ENCODE peak calls at places on chromosomes 3 and 15, in five cellular contexts. Q, M, H, N and T are unnamed samples. For H3K36me3, the result is how much of the 10 kb centered on the place peaks cover.

GRCh38 chr3:63955036-63955650 is 43.0 kb upstream of the SCAANT1 start:
- ATAC-seq in M (no peak), H (peak), Q (no peak), N (no peak), T (no peak)

GRCh38 chr3:30544811-30545210 is 61.6 kb upstream of the TGFBR2 start:
- ATAC-seq in Q (peak), M (no peak), H (peak), N (no peak), T (peak)

GRCh38 chr3:157626817-157627216 is 123.6 kb upstream of the VEPH1 start:
- ATAC-seq in H (no peak), Q (no peak), M (no peak), N (no peak), T (no peak)

GRCh38 chr3:19972056-19972455 is 25.2 kb downstream of the RAB5A start:
- ATAC-seq in N (no peak), M (no peak), Q (peak), H (no peak), T (no peak)

GRCh38 chr3:89472101-89472500 is 364.7 kb downstream of the EPHA3 start:
- ATAC-seq in Q (no peak), M (no peak), H (no peak), N (no peak), T (no peak)

GRCh38 chr3:187989458-187990153 is 164.4 kb upstream of the LPP start:
- ATAC-seq in H (no peak), M (no peak), N (no peak), Q (no peak), T (no peak)

GRCh38 chr3:150784747-150785125 is 21.8 kb upstream of the SIAH2 start:
- ATAC-seq in H (no peak), M (no peak), N (no peak), Q (no peak), T (no peak)

GRCh38 chr15:63372018-63372705 is 9.5 kb downstream of the CA12 start:
- ATAC-seq in M (no peak), N (no peak), Q (peak), H (no peak), T (peak)

GRCh38 chr15:100020614-100021013 is 287.4 kb upstream of the LYSMD4 start:
- ATAC-seq in N (no peak), M (no peak), Q (no peak), H (no peak), T (no peak)

GRCh38 chr15:33292718-33293307 is 18.0 kb upstream of the RYR3 start:
- ATAC-seq in N (peak), H (no peak), Q (peak), M (peak), T (peak)

GRCh38 chr3:87674397-87675161 is 384.2 kb downstream of the CGGBP1 start:
- ATAC-seq in Q (no peak), H (no peak), M (no peak), N (peak), T (no peak)

GRCh38 chr3:149657796-149658443 is at the start of gene WWTR1:
- ATAC-seq in N (peak), Q (peak), M (peak), H (peak), T (peak)

GRCh38 chr3:134485075-134485536 is 679 bp downstream of the ANAPC13 start:
- ATAC-seq in N (peak), H (no peak), Q (peak), M (peak), T (no peak)

GRCh38 chr15:58678683-58679082 is 70.8 kb downstream of the ADAM10 start:
- ATAC-seq in N (no peak), Q (no peak), M (no peak), H (no peak), T (no peak)

GRCh38 chr3:57958642-57959406 is 49.4 kb upstream of the FLNB start:
- ATAC-seq in M (no peak), Q (no peak), H (no peak), N (peak), T (peak)

GRCh38 chr15:48905870-48906269 is 27.9 kb downstream of the EID1 start:
- ATAC-seq in N (no peak), Q (no peak), M (no peak), H (no peak), T (no peak)

GRCh38 chr3:62688050-62688449 is 187.2 kb downstream of the CADPS start:
- ATAC-seq in H (no peak), M (no peak), Q (no peak), N (no peak), T (no peak)

GRCh38 chr3:14988988-14989394 is 41.6 kb downstream of the NR2C2 start:
- ATAC-seq in M (peak), Q (no peak), H (no peak), N (peak), T (no peak)

GRCh38 chr15:85443593-85444328 is 63.4 kb downstream of the AKAP13 start:
- ATAC-seq in Q (no peak), H (peak), N (peak), M (peak), T (no peak)

GRCh38 chr3:89947357-89947954 is 840.0 kb downstream of the EPHA3 start:
- ATAC-seq in Q (no peak), N (no peak), H (no peak), M (no peak), T (no peak)

GRCh38 chr3:197482001-197482400 is 73.8 kb downstream of the BDH1 start:
- ATAC-seq in N (no peak), M (no peak), H (no peak), Q (peak), T (no peak)

GRCh38 chr3:52366527-52366926 is 50.4 kb downstream of the DNAH1 start:
- ATAC-seq in H (no peak), N (no peak), Q (no peak), M (no peak), T (no peak)

GRCh38 chr15:37058316-37058985 is 41.9 kb downstream of the MEIS2 start:
- ATAC-seq in Q (no peak), M (no peak), H (no peak), N (no peak), T (no peak)

GRCh38 chr3:172321035-172321434 is 127.2 kb downstream of the GHSR start:
- ATAC-seq in N (peak), Q (no peak), H (no peak), M (no peak), T (no peak)

GRCh38 chr15:89179966-89180875 is 41.2 kb downstream of the RLBP1 start:
- ATAC-seq in M (no peak), Q (no peak), H (no peak), N (peak), T (no peak)

GRCh38 chr3:41247055-41247454 is 47.8 kb downstream of the CTNNB1 start:
- ATAC-seq in M (peak), Q (no peak), H (no peak), N (no peak), T (no peak)

GRCh38 chr15:73009306-73010091 is 42.8 kb upstream of the NEO1 start:
- ATAC-seq in N (no peak), Q (no peak), M (no peak), H (no peak), T (no peak)

GRCh38 chr3:101544181-101544850 is 17.4 kb upstream of the TRMT10C start:
- ATAC-seq in Q (no peak), N (no peak), H (no peak), M (peak), T (no peak)

GRCh38 chr15:89003865-89004725 is 84.2 kb upstream of the ABHD2 start:
- ATAC-seq in M (peak), Q (peak), N (peak), H (no peak), T (no peak)

GRCh38 chr15:91132079-91132478 is 32.0 kb downstream of the SV2B start:
- ATAC-seq in Q (no peak), N (no peak), H (no peak), M (peak), T (no peak)

GRCh38 chr15:69523010-69524001 is 70.7 kb downstream of the RPLP1 start:
- ATAC-seq in M (peak), N (peak), H (peak), Q (peak), T (peak)

GRCh38 chr3:25178627-25179026 is 249.4 kb upstream of the RARB start:
- ATAC-seq in H (no peak), M (no peak), N (no peak), Q (no peak), T (no peak)

GRCh38 chr3:15099364-15100098 is 583 bp upstream of the RBSN start:
- ATAC-seq in H (peak), M (peak), N (peak), Q (peak), T (peak)

GRCh38 chr3:158751316-158751715 is 19.1 kb upstream of the RARRES1 start:
- ATAC-seq in Q (no peak), M (no peak), H (no peak), N (no peak), T (no peak)

GRCh38 chr15:60469893-60470641 is 8.9 kb downstream of the ICE2 start:
- ATAC-seq in Q (peak), N (peak), H (peak), M (no peak), T (no peak)

GRCh38 chr15:68152342-68152741 is 52.8 kb downstream of the CALML4 start:
- ATAC-seq in N (no peak), Q (no peak), H (no peak), M (no peak), T (no peak)
- H3K36me3 ChIP-seq in N (under half), Q (under half), H (under half), M (under half), T (under half)

GRCh38 chr15:95499397-95499796 is 831.1 kb upstream of the NR2F2 start:
- ATAC-seq in Q (no peak), M (no peak), N (no peak), H (no peak), T (no peak)

GRCh38 chr15:95501865-95502264 is 828.6 kb upstream of the NR2F2 start:
- ATAC-seq in N (no peak), M (no peak), H (no peak), Q (no peak), T (no peak)

GRCh38 chr15:95498956-95499355 is 831.5 kb upstream of the NR2F2 start:
- ATAC-seq in M (no peak), N (no peak), H (no peak), Q (no peak), T (no peak)

GRCh38 chr15:95495033-95495541 is 835.4 kb upstream of the NR2F2 start:
- ATAC-seq in M (no peak), H (no peak), N (no peak), Q (no peak), T (no peak)

DNA sequence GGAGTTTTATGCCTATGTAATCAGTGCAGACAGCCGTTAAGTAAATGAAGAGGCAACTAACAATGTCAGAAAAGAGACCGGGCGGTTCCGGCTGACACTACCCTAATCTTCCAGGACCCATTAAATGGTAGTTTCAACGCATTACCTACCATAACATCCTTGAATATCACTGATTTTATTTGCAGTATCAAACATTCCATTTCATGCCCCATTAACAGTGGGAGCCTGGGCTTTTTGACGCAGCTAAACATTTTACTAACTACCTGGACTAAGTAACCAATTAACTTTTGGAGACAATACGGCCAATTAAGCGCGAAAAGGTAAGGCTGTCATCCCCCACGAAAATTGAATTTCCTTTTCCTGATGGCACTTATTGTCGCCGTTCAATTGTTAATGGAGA is 832.8 kb upstream of the NR2F2 start:
- ATAC-seq in N (no peak), H (no peak), M (no peak), Q (no peak), T (no peak)
- H3K27ac ChIP-seq in N (no peak), H (no peak), M (no peak), Q (no peak), T (no peak)

DNA sequence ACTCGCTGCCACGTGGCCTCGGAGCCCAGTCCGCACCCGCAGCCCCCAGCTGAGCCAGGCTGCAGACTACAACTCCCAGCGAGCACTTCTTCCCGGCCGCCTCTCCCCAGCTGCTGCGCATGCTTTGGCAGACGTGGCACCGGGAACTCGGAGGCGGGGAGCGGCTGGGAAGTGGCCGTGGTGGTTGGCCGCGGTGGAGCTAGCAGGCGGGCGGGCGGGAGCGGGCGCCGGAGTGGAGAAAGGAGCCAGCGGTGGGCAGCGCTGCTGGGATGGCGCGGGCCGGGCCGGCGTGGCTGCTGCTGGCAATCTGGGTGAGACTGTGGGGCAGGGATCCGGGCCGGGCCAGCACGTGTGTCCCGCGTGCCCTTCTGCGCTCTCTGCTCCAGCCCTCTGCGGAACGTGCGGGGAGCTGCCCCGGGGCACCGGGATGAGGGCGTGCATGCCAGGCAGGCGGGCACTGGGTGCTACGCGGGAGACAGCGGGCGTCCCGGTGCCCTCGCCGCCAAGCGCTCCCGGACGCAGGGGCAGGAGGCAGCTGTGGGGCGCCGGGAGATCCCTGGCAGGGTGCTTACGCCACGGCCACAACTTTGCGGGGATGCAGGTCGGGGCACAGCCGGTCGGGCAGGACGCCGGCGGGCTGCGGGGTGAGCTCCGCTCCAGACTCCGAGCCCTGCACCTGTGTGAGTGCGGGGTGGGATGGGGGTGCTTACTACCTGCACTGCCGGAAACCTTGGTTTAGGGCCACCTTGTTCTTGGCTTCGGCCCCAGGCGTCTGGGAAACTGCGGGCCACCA is at the start of gene PDIA5:
- ATAC-seq in N (peak), Q (peak), H (peak), M (peak), T (peak)
- TF ChIP-seq POLR2A in N (peak), Q (peak), H (peak), M (peak), T (peak)

GRCh38 chr3:48985977-48986376 is 4.1 kb upstream of the P4HTM start:
- ATAC-seq in H (no peak), N (no peak), Q (no peak), M (no peak), T (no peak)

GRCh38 chr3:48983096-48983495 is 6.9 kb upstream of the P4HTM start:
- ATAC-seq in H (no peak), M (no peak), Q (no peak), N (no peak), T (no peak)

GRCh38 chr3:48982016-48982415 is 8.0 kb upstream of the P4HTM start:
- ATAC-seq in Q (no peak), N (no peak), M (no peak), H (no peak), T (no peak)

GRCh38 chr3:48982686-48983085 is 7.4 kb upstream of the P4HTM start:
- ATAC-seq in N (no peak), H (no peak), M (no peak), Q (no peak), T (no peak)

GRCh38 chr3:48984648-48985047 is 5.4 kb upstream of the P4HTM start:
- ATAC-seq in Q (no peak), M (no peak), N (no peak), H (no peak), T (no peak)
- H3K36me3 ChIP-seq in Q (under half), M (under half), N (under half), H (under half), T (half or more)